ENCODE peak calls at places on chromosomes 1 and 21, in six cellular contexts. B, S, V, C, Y and G are unnamed samples.

GRCh38 chr1:229863651-229864545 is 203.1 kb upstream of the GALNT2 start:
- ATAC-seq in S (peak; percentile 73), C (no peak), V (no peak), Y (no peak), B (no peak), G (peak; percentile 37)

GRCh38 chr1:86453664-86454063 is 15.1 kb upstream of the CLCA1 start:
- ATAC-seq in S (no peak), V (no peak), Y (no peak), B (no peak), C (peak; percentile 55), G (no peak)

GRCh38 chr1:110787328-110788071 is 85.4 kb upstream of the CD53 start:
- ATAC-seq in S (peak; percentile 24), B (no peak), V (no peak), Y (peak; percentile 83), C (no peak), G (no peak)

GRCh38 chr21:39721885-39722284 is 23.1 kb upstream of the IGSF5 start:
- ATAC-seq in C (no peak), V (no peak), B (no peak), Y (no peak), S (no peak), G (no peak)

GRCh38 chr1:156510709-156511108 is 10.1 kb upstream of the MEF2D start:
- ATAC-seq in Y (no peak), V (no peak), B (no peak), S (peak; percentile 42), C (no peak), G (peak; percentile 91)

GRCh38 chr1:212219679-212220463 is 65.3 kb upstream of the PPP2R5A start:
- ATAC-seq in Y (no peak), C (peak; percentile 54), B (no peak), S (peak; percentile 58), V (no peak), G (no peak)

GRCh38 chr1:229980009-229980408 is 87.0 kb upstream of the GALNT2 start:
- ATAC-seq in Y (no peak), S (no peak), C (no peak), B (no peak), V (peak; percentile 50), G (no peak)

GRCh38 chr1:27392096-27392777 is at the start of gene GPR3:
- ATAC-seq in V (peak; percentile 74), Y (peak; percentile 89), C (peak; percentile 94), S (peak; percentile 95), B (peak; percentile 84), G (peak; percentile 92)

GRCh38 chr1:229433364-229434004 is 410 bp downstream of the ACTA1 start:
- ATAC-seq in Y (no peak), C (no peak), S (peak; percentile 2), V (no peak), B (no peak), G (no peak)

GRCh38 chr21:36661511-36662309 is 37.2 kb upstream of the SIM2 start:
- ATAC-seq in C (peak; percentile 81), V (no peak), Y (no peak), B (peak; percentile 93), S (no peak), G (no peak)

GRCh38 chr21:45992311-45993209 is 11.0 kb downstream of the COL6A1 start:
- ATAC-seq in C (no peak), V (no peak), B (no peak), Y (no peak), S (no peak), G (peak; percentile 45)

DNA sequence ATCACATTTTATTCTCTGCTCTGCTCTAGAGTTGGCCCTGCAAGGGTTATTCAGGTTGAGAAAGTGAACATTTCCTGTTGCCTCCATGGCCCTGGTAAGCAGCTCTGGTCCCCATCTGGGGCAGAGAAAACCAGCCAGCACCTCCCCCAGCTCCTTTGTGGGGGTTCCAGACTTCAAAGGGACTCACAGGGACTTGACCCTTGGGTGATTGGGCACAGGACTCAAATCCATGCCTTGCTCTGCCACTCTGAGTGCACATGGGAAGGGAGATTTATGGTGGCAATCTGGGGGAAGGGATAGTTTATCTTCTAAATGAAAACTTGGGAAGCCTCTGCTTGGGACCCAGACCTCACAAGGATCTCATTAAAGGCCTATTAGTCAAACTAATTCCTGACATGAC is 212.8 kb downstream of the FOXD2 start:
- ATAC-seq in B (no peak), S (no peak), V (no peak), Y (no peak), C (no peak), G (no peak)
- H3K27ac ChIP-seq in B (no peak overlapping the region), S (no peak overlapping the region), V (peak overlapping the region; percentile 83), Y (no peak overlapping the region), C (no peak overlapping the region), G (no peak overlapping the region)

GRCh38 chr1:246572795-246573194 is 6.5 kb downstream of the CNST start:
- ATAC-seq in S (no peak), Y (no peak), C (no peak), V (no peak), B (no peak), G (no peak)
- TF ChIP-seq EP300 in S (no peak), Y (no peak), C (no peak), V (no peak), B (no peak), G (no peak)

GRCh38 chr1:182388392-182389134 is 3.0 kb downstream of the GLUL start:
- ATAC-seq in V (no peak), S (no peak), B (no peak), C (no peak), Y (no peak), G (no peak)
- TF ChIP-seq POLR2A in V (no peak), S (no peak), B (no peak), C (no peak), Y (no peak), G (no peak)

DNA sequence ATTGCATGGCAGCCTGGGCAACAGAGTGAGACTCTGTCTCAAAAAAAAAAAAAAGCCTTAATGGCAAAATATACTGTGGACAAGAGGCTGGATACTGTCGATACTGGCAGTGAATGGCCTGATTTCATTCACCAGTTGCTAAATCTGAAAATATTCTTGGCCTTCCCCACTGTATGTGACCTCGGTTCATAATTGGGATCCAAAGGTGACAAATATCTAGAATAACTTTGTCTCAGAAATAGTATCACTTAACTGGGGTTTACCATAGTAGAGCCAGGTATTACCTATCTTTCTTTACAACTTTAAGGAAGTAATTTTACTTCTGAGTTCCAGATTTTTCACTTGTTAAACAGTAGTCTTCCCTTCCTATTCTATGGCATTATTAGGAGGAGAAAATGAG is 8.4 kb downstream of the MTF2 start:
- ATAC-seq in B (no peak), S (no peak), C (no peak), Y (peak; percentile 69), V (no peak), G (no peak)
- H3K27ac ChIP-seq in B (no peak overlapping the region), S (no peak overlapping the region), C (no peak overlapping the region), Y (peak overlapping the region; percentile 46), V (no peak overlapping the region), G (no peak overlapping the region)

GRCh38 chr1:109398343-109399225 is 866 bp upstream of the SORT1 start:
- ATAC-seq in Y (no peak), B (peak; percentile 28), V (peak; percentile 33), S (no peak), C (peak; percentile 2), G (no peak)

GRCh38 chr1:109397451-109398342 is at the start of gene SORT1:
- ATAC-seq in S (peak; percentile 96), V (peak; percentile 97), B (peak; percentile 93), C (peak; percentile 88), Y (peak; percentile 96), G (peak; percentile 95)

GRCh38 chr1:109400035-109400655 is 2.4 kb upstream of the SORT1 start:
- ATAC-seq in C (no peak), S (no peak), Y (no peak), B (no peak), V (no peak), G (no peak)

GRCh38 chr1:109396971-109397370 is 747 bp downstream of the SORT1 start:
- ATAC-seq in Y (no peak), C (peak; percentile 1), B (no peak), V (no peak), S (no peak), G (no peak)

DNA sequence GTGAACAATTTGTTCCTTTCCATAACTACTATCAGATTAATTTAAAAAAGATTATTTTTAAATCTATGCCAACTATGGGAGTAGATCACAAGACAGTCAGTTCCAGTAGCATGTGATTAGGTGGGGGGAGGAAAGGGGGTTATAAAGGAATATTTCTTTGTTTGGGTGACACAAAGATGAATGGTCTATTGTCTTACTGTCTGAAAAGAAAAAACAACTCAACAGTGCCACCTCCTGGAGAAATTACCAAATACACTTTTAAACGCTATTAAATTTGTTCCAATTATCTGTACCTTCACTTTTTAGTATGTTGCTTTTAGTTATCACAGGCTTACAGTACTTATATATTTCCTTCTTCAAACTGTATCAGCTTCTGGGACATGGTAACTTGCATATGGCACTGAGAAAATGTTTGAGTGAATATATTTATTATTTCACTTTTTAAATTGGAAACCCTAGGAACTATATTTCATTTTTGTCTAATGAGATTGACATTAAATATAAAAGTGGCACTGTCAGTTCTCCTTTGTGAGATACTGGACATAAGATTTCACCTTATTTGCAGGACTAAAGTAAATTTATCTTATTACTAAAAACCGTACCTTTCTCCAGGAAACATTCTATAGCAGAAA is 1.7 kb upstream of the SORT1 start:
- ATAC-seq in B (no peak), V (no peak), S (peak; percentile 50), C (no peak), Y (peak; percentile 51), G (no peak)
- TF ChIP-seq EP300 in B (no peak), V (no peak), S (no peak), C (no peak), Y (no peak), G (no peak)

DNA sequence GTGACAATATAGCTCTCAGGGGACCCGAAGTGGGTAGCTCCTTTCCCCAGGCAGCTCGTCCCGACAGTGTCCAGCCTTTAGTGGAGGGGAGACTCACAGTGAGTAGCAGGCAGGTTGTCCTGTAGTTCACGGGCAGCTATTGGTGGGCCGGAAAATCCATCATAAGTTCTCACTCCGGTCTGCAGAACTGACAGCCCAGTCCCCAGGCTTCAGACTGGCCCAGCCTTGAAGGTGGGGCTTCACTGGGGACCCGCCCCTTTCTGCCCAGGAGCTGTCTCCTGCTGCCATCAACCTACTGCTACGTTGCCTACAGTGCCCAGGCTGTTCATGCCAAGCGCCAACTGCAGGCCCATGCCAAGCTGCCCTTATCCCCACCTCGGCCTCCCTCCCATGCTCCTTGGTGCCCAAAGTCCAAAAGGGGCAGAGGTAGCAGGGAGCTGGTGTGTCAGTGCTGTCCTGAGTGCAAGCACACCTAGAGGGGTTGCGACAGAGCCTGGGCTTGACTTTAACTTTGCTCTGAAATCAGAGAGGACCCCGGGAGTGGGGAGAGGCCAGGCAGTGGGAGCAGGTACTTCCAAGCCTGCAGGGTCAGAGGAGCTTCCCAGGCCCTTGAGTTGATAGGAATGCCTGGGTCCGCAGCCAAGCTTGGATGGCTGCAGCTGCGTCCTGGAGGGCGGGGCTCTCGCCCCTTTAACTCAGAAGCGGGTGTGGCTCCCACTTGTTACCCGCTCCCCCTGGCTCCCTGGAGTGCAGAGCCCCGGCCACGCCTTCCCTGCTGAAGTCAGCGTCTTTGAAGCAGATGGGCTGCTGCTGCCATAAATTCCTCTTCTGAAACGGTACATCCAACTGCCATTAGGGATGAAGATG is 1144.3 kb upstream of the NCAM2 start:
- ATAC-seq in Y (peak; percentile 67), C (peak; percentile 90), B (no peak), S (no peak), V (no peak), G (no peak)
- TF ChIP-seq POLR2A in Y (no peak), C (no peak), B (no peak), S (no peak), V (no peak), G (no peak)

GRCh38 chr21:16195476-16195875 is 465.7 kb downstream of the USP25 start:
- ATAC-seq in S (peak; percentile 54), B (no peak), Y (peak; percentile 52), V (no peak), C (no peak), G (no peak)
- H3K27ac ChIP-seq in S (peak overlapping the region; percentile 78), B (no peak overlapping the region), Y (peak overlapping the region; percentile 28), V (peak overlapping the region; percentile 94), C (no peak overlapping the region), G (peak overlapping the region; percentile 74)

GRCh38 chr1:201084171-201084766 is 28.0 kb downstream of the CACNA1S start:
- ATAC-seq in V (no peak), B (no peak), C (no peak), Y (no peak), S (no peak), G (no peak)
- TF ChIP-seq EP300 in V (no peak), B (no peak), C (no peak), Y (no peak), S (no peak), G (no peak)